ENCODE peak calls at places on chromosomes 12 and 14, in nine cellular contexts. E is fibroblast of lung; O is right lobe of liver; A is HepG2; J is PC-3; I is transverse colon; F is MM.1S; B is ovary; W is effector memory CD4-positive, alpha-beta T cell. R is an unnamed sample.

GRCh38 chr14:73236752-73237218 is 521 bp upstream of the PAPLN start:
- DNase-seq in I (no peak), E (no peak), W (no peak), F (no peak), J (no peak), A (no peak), B (no peak), O (no peak), R (no peak)

GRCh38 chr12:89162704-89163261 is 189.5 kb downstream of the DUSP6 start:
- DNase-seq in E (peak), J (peak), B (no peak), I (peak), O (peak), W (no peak), A (no peak), F (peak), R (peak)

GRCh38 chr12:80232873-80233272 is 133.5 kb downstream of the OTOGL start:
- DNase-seq in W (no peak), E (peak), F (no peak), B (no peak), O (no peak), J (no peak), A (no peak), I (no peak), R (no peak)

GRCh38 chr12:112031472-112031871 is 18.2 kb downstream of the ERP29 start:
- DNase-seq in W (no peak), J (no peak), O (no peak), B (no peak), F (no peak), E (no peak), I (no peak), A (no peak), R (no peak)

GRCh38 chr12:32344047-32344446 is 55.3 kb upstream of the FGD4 start:
- DNase-seq in O (no peak), W (no peak), I (no peak), B (no peak), J (peak), A (no peak), F (no peak), E (no peak), R (no peak)

GRCh38 chr12:108424026-108424425 is 84.9 kb upstream of the CMKLR1 start:
- DNase-seq in E (no peak), F (no peak), O (no peak), A (no peak), W (no peak), B (no peak), J (peak), I (no peak), R (no peak)

GRCh38 chr14:93042968-93043940 is 72.5 kb downstream of the ITPK1 start:
- DNase-seq in F (no peak), O (peak), W (no peak), I (peak), E (peak), B (no peak), J (peak), A (peak), R (peak)

GRCh38 chr14:34064349-34064748 is 113.5 kb upstream of the EGLN3 start:
- DNase-seq in F (no peak), E (peak), A (no peak), J (no peak), O (no peak), I (peak), W (no peak), B (peak), R (no peak)

GRCh38 chr12:81759215-81759991 is at the start of gene PPFIA2:
- DNase-seq in A (no peak), W (no peak), O (no peak), B (peak), E (peak), I (no peak), F (peak), J (no peak), R (peak)

GRCh38 chr12:77925536-77926108 is 94.9 kb downstream of the NAV3 start:
- DNase-seq in F (peak), B (peak), A (peak), O (peak), E (peak), W (no peak), I (peak), J (peak), R (peak)

GRCh38 chr12:4787965-4788364 is 67.8 kb downstream of the GALNT8 start:
- DNase-seq in A (no peak), E (no peak), I (no peak), B (no peak), F (no peak), W (no peak), O (no peak), J (no peak), R (no peak)

GRCh38 chr14:92160619-92161018 is 38.9 kb downstream of the CPSF2 start:
- DNase-seq in J (no peak), B (no peak), E (peak), W (no peak), A (no peak), O (no peak), I (no peak), F (no peak), R (peak)

GRCh38 chr14:41925409-41925808 is 318.7 kb downstream of the LRFN5 start:
- DNase-seq in A (peak), F (no peak), O (no peak), J (peak), E (peak), W (no peak), I (no peak), B (no peak), R (no peak)

GRCh38 chr12:76264617-76265016 is 83.6 kb downstream of the BBS10 start:
- DNase-seq in E (peak), W (no peak), B (no peak), J (no peak), I (no peak), F (no peak), A (no peak), O (no peak), R (no peak)

GRCh38 chr12:72230589-72230988 is 41.6 kb upstream of the TRHDE start:
- DNase-seq in W (no peak), A (no peak), O (no peak), I (no peak), B (no peak), J (peak), F (no peak), E (peak), R (peak)

GRCh38 chr14:69079188-69079742 is 73.7 kb downstream of the DCAF5 start:
- DNase-seq in J (peak), B (no peak), W (no peak), E (peak), O (no peak), F (no peak), A (no peak), I (no peak), R (peak)

GRCh38 chr12:1777798-1778197 is 42.6 kb upstream of the LRTM2 start:
- DNase-seq in W (no peak), J (peak), O (no peak), B (no peak), E (peak), I (no peak), F (no peak), A (no peak), R (peak)

GRCh38 chr12:22518998-22519397 is 25.3 kb downstream of the C2CD5 start:
- DNase-seq in I (no peak), W (no peak), A (no peak), J (no peak), F (no peak), B (no peak), O (no peak), E (peak), R (peak)

GRCh38 chr12:95218164-95218851 is 701 bp downstream of the VEZT start:
- DNase-seq in B (no peak), F (peak), J (peak), W (no peak), E (peak), I (peak), O (no peak), A (no peak), R (peak)

GRCh38 chr14:24042733-24043132 is 9.1 kb upstream of the CARMIL3 start:
- DNase-seq in I (no peak), W (no peak), O (no peak), A (no peak), E (no peak), B (no peak), J (no peak), F (no peak), R (no peak)

GRCh38 chr14:64673748-64674147 is 30.5 kb upstream of the PLEKHG3 start:
- DNase-seq in I (no peak), E (peak), W (peak), F (no peak), B (no peak), O (no peak), J (no peak), A (no peak), R (no peak)

DNA sequence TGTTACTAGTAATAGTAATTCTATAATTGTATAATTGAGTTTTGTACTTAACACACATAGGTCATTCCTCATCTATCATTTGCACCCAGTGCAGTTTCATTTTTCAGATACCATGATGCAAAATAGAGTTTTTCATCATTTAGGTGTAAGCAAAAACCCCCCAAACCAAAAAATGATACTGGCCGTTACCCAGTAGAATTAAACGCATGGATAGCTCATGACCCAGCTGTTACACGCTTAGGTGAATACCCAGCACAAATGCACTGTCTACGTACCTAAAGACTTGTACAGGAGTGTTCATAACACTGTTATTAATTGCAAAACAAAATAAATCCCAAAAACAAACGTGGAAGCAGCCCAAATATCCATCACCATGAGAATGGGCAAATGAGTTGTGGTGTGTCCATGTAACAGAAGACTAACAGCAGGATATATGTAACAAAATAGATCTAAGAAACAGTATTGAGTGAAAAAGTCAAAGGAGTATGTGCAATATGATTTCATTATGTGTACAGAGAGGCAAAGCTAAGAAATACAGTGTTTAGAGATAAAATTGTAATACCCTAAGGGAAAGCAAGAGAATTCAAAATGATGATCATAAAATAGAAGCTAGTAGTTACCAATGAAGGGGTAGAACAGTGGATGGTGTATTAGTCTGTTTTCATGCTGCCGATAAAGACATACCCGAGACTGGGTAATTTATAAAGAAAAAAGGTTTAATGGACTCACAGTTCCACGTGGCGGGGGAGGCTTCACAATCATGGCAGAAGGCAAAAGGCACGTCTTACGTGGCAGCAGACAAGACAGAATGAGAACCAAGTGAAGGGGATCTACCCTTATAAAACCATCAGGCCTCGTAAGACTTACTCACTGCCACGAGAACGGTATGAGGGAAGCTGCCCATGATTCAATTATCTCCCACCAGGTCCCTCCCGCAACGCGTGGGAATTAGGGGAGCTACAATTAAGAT is 49.8 kb downstream of the EID3 start:
- DNase-seq in W (no peak), B (no peak), O (no peak), E (no peak), F (no peak), A (no peak), I (no peak), J (no peak), R (no peak)
- H3K27ac ChIP-seq in W (no peak), B (no peak), O (no peak), E (no peak), F (no peak), A (no peak), I (no peak), J (no peak), R (no peak)

DNA sequence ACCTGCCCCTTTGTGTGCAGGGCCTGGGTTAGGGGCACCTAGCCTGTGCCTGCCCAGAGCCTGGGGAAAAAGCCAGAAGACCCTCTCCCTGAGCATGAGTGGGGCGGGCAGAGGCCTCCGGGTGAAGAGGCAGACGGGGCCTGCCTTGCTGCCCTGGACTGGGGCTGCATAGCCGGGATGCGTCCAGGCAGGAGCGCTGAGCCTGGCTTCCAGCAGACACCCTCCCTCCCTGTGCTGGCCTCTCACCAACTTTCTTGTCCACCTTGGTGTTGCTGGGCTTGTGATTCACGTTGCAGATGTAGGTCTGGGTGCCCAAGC is 216.1 kb downstream of the TMEM121 start:
- DNase-seq in B (no peak), J (no peak), A (no peak), F (no peak), W (no peak), E (no peak), O (no peak), I (no peak), R (no peak)
- H3K27ac ChIP-seq in B (no peak), J (no peak), A (no peak), F (peak), W (no peak), E (no peak), O (no peak), I (no peak), R (no peak)

DNA sequence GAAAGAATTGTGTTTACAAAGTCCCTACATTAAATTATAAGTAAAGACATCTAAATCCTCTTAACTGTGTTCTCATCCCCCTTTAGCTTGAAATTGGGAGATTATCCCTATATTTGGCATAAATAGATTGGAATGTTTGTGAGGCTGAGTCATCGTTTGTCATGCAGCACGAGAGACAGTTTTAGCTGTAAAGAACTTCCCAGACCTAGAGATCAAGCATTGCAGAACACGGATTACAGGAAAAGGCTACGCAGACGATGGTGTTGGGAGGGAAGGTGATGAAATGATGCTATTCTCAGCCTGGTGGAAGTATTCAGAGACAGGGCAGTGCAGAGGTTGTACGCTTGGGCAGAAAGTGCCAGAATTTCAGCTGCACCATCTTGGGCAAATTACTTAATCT is 93.8 kb downstream of the PTPRB start:
- DNase-seq in A (peak), F (no peak), O (no peak), E (peak), W (no peak), B (no peak), I (no peak), J (peak), R (peak)
- H3K27ac ChIP-seq in A (no peak), F (no peak), O (no peak), E (no peak), W (no peak), B (no peak), I (no peak), J (peak), R (peak)

DNA sequence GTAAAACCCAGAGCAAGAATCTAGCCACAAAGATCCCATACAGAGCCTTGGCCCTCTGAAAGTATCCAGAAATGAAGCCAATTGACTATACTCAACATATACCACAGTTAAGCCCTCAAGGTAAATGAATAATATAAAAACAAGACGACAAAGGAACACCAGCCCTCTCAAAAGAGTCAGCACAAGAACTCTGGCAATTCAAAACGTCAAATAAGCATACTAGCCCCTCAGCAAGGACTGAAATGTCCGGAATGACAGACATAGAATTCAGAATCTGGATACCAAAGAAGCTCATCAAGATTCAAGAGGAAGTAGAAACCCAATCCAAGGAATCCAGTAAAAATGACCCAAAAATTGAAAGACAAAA is 49.9 kb downstream of the GTF2A1 start:
- DNase-seq in A (no peak), O (no peak), J (no peak), F (no peak), W (no peak), B (no peak), E (no peak), I (no peak), R (no peak)
- H3K27ac ChIP-seq in A (peak), O (no peak), J (peak), F (peak), W (peak), B (peak), E (no peak), I (peak), R (no peak)

GRCh38 chr12:115813256-115813655 is 464.2 kb downstream of the MED13L start:
- DNase-seq in E (no peak), F (no peak), B (no peak), A (no peak), O (no peak), J (peak), W (no peak), I (peak), R (no peak)

GRCh38 chr12:115811066-115811465 is 466.4 kb downstream of the MED13L start:
- DNase-seq in W (no peak), A (no peak), J (no peak), O (no peak), I (no peak), F (no peak), B (no peak), E (no peak), R (no peak)

GRCh38 chr12:115810580-115810979 is 466.9 kb downstream of the MED13L start:
- DNase-seq in W (no peak), I (no peak), O (no peak), F (no peak), B (no peak), A (no peak), E (no peak), J (no peak), R (no peak)

GRCh38 chr12:115810166-115810565 is 467.3 kb downstream of the MED13L start:
- DNase-seq in A (no peak), J (no peak), E (no peak), I (peak), W (no peak), O (no peak), B (no peak), F (no peak), R (no peak)

DNA sequence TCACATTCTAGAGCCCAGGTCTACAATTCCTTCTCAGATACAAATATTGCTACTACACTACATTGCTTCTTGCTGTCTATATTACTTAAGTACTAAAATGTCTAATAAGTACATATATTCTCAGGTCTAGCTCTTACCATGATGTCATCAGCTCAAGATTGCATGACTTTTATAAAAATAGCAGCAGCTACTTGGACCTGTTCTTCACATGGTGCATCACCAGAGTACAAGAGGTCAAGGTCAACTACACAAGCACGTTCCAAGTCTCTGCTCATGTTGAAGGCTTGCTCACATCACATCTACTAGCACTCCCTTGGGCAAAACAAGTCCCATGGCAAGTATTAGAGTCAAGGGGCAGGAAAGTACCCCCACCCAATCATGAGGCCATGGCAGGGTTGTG is 465.6 kb downstream of the MED13L start:
- DNase-seq in W (no peak), O (no peak), J (no peak), I (no peak), A (no peak), E (no peak), B (no peak), F (no peak), R (no peak)
- H3K27ac ChIP-seq in W (no peak), O (no peak), J (no peak), I (no peak), A (no peak), E (no peak), B (no peak), F (no peak), R (no peak)

GRCh38 chr14:81312289-81312876 is 87.7 kb downstream of the STON2 start:
- DNase-seq in I (no peak), F (no peak), J (no peak), B (no peak), E (no peak), O (no peak), A (no peak), W (no peak), R (no peak)

GRCh38 chr14:81314443-81315175 is 85.5 kb downstream of the STON2 start:
- DNase-seq in J (no peak), F (no peak), E (no peak), I (no peak), W (no peak), A (no peak), O (no peak), B (no peak), R (no peak)

GRCh38 chr14:81315344-81315743 is 84.8 kb downstream of the STON2 start:
- DNase-seq in I (no peak), A (no peak), E (peak), J (no peak), W (no peak), B (no peak), F (no peak), O (no peak), R (no peak)

GRCh38 chr14:81313200-81313599 is 86.9 kb downstream of the STON2 start:
- DNase-seq in W (no peak), O (no peak), B (no peak), A (no peak), E (no peak), J (no peak), F (no peak), I (no peak), R (no peak)

GRCh38 chr14:81313775-81314429 is 86.2 kb downstream of the STON2 start:
- DNase-seq in E (peak), B (no peak), O (no peak), F (no peak), A (no peak), J (no peak), I (no peak), W (no peak), R (no peak)
- H3K27ac ChIP-seq in E (no peak), B (no peak), O (no peak), F (no peak), A (no peak), J (no peak), I (no peak), W (no peak), R (no peak)

GRCh38 chr12:43762596-43762995 is 3.8 kb downstream of the IRAK4 start:
- DNase-seq in A (no peak), J (no peak), E (no peak), I (no peak), O (no peak), W (no peak), F (peak), B (no peak), R (no peak)

GRCh38 chr12:43758728-43759563 is at the start of the genes IRAK4 and PUS7L:
- DNase-seq in J (peak), W (peak), A (peak), B (peak), F (peak), O (peak), I (peak), E (peak), R (peak)

GRCh38 chr12:43758247-43758727 is 303 bp downstream of the PUS7L start:
- DNase-seq in I (peak), O (no peak), B (no peak), F (peak), E (peak), A (peak), W (no peak), J (peak), R (peak)

GRCh38 chr12:43761535-43761934 is 2.8 kb downstream of the IRAK4 start:
- DNase-seq in J (no peak), O (no peak), B (no peak), E (no peak), W (no peak), F (no peak), A (no peak), I (no peak), R (no peak)

GRCh38 chr12:43760396-43760795 is 1.6 kb downstream of the IRAK4 start:
- DNase-seq in A (no peak), B (no peak), F (no peak), W (no peak), O (no peak), J (no peak), E (no peak), I (no peak), R (no peak)
- H3K27ac ChIP-seq in A (no peak), B (no peak), F (peak), W (no peak), O (no peak), J (no peak), E (no peak), I (no peak), R (no peak)

R was measured in brain microvascular endothelial cell.